ENCODE peak calls at places on chromosome X, in five cellular contexts. One of them, this sample, is unnamed.

GRCh38 chrX:106707771-106708454 is 18.6 kb upstream of the RNF128 start:
- DNase-seq in sigmoid colon: no peak
- DNase-seq in transverse colon: no peak
- DNase-seq in suprapubic skin: no peak
- DNase-seq in GM23338: no peak
- DNase-seq in this sample: no peak

GRCh38 chrX:110755611-110756010 is 40.0 kb downstream of the CHRDL1 start:
- DNase-seq in sigmoid colon: no peak
- DNase-seq in transverse colon: no peak
- DNase-seq in suprapubic skin: no peak
- DNase-seq in GM23338: no peak
- DNase-seq in this sample: no peak

GRCh38 chrX:66017659-66018170 is 22.2 kb downstream of the VSIG4 start:
- DNase-seq in sigmoid colon: no peak
- DNase-seq in transverse colon: no peak
- DNase-seq in suprapubic skin: no peak
- DNase-seq in GM23338: peak
- DNase-seq in this sample: peak

GRCh38 chrX:50707955-50708694 is 105.9 kb downstream of the SHROOM4 start:
- DNase-seq in sigmoid colon: no peak
- DNase-seq in transverse colon: no peak
- DNase-seq in suprapubic skin: no peak
- DNase-seq in GM23338: no peak
- DNase-seq in this sample: no peak

GRCh38 chrX:68665502-68665901 is 18.0 kb downstream of the STARD8 start:
- DNase-seq in sigmoid colon: no peak
- DNase-seq in transverse colon: no peak
- DNase-seq in suprapubic skin: no peak
- DNase-seq in GM23338: peak
- DNase-seq in this sample: no peak

GRCh38 chrX:122504026-122504425 is 680.1 kb upstream of the GRIA3 start:
- DNase-seq in sigmoid colon: no peak
- DNase-seq in transverse colon: no peak
- DNase-seq in suprapubic skin: no peak
- DNase-seq in GM23338: no peak
- DNase-seq in this sample: no peak

GRCh38 chrX:47422444-47422843 is 52.1 kb downstream of the ZNF157 start:
- DNase-seq in sigmoid colon: no peak
- DNase-seq in transverse colon: no peak
- DNase-seq in suprapubic skin: no peak
- DNase-seq in GM23338: no peak
- DNase-seq in this sample: no peak

GRCh38 chrX:77446840-77447239 is 349 bp upstream of the FGF16 start:
- DNase-seq in sigmoid colon: no peak
- DNase-seq in transverse colon: no peak
- DNase-seq in suprapubic skin: no peak
- DNase-seq in GM23338: no peak
- DNase-seq in this sample: no peak

GRCh38 chrX:107894038-107894437 is 68.4 kb downstream of the MID2 start:
- DNase-seq in sigmoid colon: no peak
- DNase-seq in transverse colon: no peak
- DNase-seq in suprapubic skin: no peak
- DNase-seq in GM23338: peak
- DNase-seq in this sample: peak

GRCh38 chrX:152170621-152171020 is 32.2 kb upstream of the MAGEA10 start:
- DNase-seq in sigmoid colon: no peak
- DNase-seq in transverse colon: no peak
- DNase-seq in suprapubic skin: no peak
- DNase-seq in GM23338: no peak
- DNase-seq in this sample: no peak

GRCh38 chrX:123884809-123885408 is 25.1 kb downstream of the XIAP start:
- DNase-seq in sigmoid colon: no peak
- DNase-seq in transverse colon: no peak
- DNase-seq in suprapubic skin: no peak
- DNase-seq in GM23338: peak
- DNase-seq in this sample: peak

GRCh38 chrX:48937065-48937907 is 18.5 kb upstream of the PIM2 start:
- DNase-seq in sigmoid colon: no peak
- DNase-seq in transverse colon: peak
- DNase-seq in suprapubic skin: no peak
- DNase-seq in GM23338: peak
- DNase-seq in this sample: peak
- H3K4me3 ChIP-seq in sigmoid colon: no peak
- H3K4me3 ChIP-seq in transverse colon: no peak
- H3K4me3 ChIP-seq in suprapubic skin: no peak
- H3K4me3 ChIP-seq in GM23338: peak
- H3K4me3 ChIP-seq in this sample: no peak

GRCh38 chrX:119682019-119682989 is 10.7 kb downstream of the SEPTIN6 start:
- DNase-seq in sigmoid colon: no peak
- DNase-seq in transverse colon: no peak
- DNase-seq in suprapubic skin: no peak
- DNase-seq in GM23338: no peak
- DNase-seq in this sample: no peak
- TF ChIP-seq POLR2AphosphoS5 in sigmoid colon: no peak
- TF ChIP-seq POLR2AphosphoS5 in transverse colon: no peak
- TF ChIP-seq POLR2AphosphoS5 in suprapubic skin: no peak
- TF ChIP-seq POLR2AphosphoS5 in GM23338: no peak
- TF ChIP-seq POLR2AphosphoS5 in this sample: no peak

GRCh38 chrX:136714626-136715599 is 65.8 kb downstream of the ARHGEF6 start:
- DNase-seq in sigmoid colon: no peak
- DNase-seq in transverse colon: no peak
- DNase-seq in suprapubic skin: no peak
- DNase-seq in GM23338: no peak
- DNase-seq in this sample: no peak
- H3K4me3 ChIP-seq in sigmoid colon: no peak
- H3K4me3 ChIP-seq in transverse colon: no peak
- H3K4me3 ChIP-seq in suprapubic skin: no peak
- H3K4me3 ChIP-seq in GM23338: no peak
- H3K4me3 ChIP-seq in this sample: no peak

GRCh38 chrX:37745354-37745753 is 34.5 kb upstream of the CYBB start:
- DNase-seq in sigmoid colon: peak
- DNase-seq in transverse colon: peak
- DNase-seq in suprapubic skin: peak
- DNase-seq in GM23338: peak
- DNase-seq in this sample: peak

GRCh38 chrX:37745835-37746234 is 34.0 kb upstream of the CYBB start:
- DNase-seq in sigmoid colon: no peak
- DNase-seq in transverse colon: no peak
- DNase-seq in suprapubic skin: no peak
- DNase-seq in GM23338: no peak
- DNase-seq in this sample: no peak

GRCh38 chrX:37746951-37747350 is 32.9 kb upstream of the CYBB start:
- DNase-seq in sigmoid colon: no peak
- DNase-seq in transverse colon: no peak
- DNase-seq in suprapubic skin: no peak
- DNase-seq in GM23338: no peak
- DNase-seq in this sample: no peak

DNA sequence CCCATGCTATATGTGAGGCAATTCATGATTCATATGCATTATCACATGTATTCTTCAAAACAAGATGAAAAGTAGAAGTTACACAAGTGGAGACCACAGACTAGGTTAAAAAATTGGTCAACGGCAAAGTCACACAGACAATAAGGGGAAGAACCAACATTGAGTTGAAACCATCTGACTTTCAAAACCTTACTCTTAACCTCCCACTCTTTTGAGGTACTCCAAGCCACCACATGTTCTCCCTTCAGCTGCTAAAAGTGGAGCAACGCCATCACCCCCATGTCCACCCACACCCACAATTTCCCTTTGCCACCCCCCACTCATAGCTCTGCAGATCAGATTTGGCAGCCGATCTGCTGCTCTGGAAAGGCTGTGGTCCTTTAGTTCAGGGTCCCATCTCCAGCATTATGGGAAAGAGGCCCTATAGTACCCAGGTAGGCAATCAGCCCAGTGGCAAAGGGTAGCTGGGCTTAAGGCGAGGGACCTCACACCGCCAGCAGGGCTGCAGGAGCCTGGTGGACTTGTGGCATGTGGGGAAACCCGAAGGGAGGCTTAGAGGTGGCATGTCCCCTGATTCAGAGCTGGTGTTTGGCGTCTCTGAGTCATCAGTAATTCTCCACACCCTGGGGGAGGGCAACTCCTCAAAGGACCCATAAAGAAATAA is 33.5 kb upstream of the CYBB start:
- DNase-seq in sigmoid colon: no peak
- DNase-seq in transverse colon: no peak
- DNase-seq in suprapubic skin: no peak
- DNase-seq in GM23338: no peak
- DNase-seq in this sample: no peak
- TF ChIP-seq POLR2AphosphoS5 in sigmoid colon: no peak
- TF ChIP-seq POLR2AphosphoS5 in transverse colon: no peak
- TF ChIP-seq POLR2AphosphoS5 in suprapubic skin: no peak
- TF ChIP-seq POLR2AphosphoS5 in GM23338: no peak
- TF ChIP-seq POLR2AphosphoS5 in this sample: no peak

DNA sequence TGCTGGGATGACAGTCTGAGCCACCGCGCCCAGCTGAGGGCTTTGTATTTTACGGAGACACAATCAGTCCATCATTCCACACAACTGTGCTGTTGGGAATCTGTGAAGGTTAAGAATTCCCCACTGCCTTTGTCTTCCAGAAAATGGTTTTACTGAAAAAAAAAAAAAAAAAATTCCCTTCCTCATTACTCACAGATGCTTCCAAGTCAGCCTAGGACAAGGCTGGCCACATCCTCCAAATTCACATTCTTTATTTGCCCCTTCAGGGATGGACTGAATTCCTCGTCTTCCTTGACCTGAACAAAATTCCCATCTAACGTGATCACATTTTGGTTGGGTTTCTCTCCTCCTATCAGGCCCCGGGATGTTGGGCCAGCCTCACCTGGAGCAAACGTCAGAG is 130.3 kb downstream of the DHRSX start:
- DNase-seq in sigmoid colon: no peak
- DNase-seq in transverse colon: no peak
- DNase-seq in suprapubic skin: no peak
- DNase-seq in GM23338: no peak
- DNase-seq in this sample: no peak
- H3K4me3 ChIP-seq in sigmoid colon: no peak
- H3K4me3 ChIP-seq in transverse colon: no peak
- H3K4me3 ChIP-seq in suprapubic skin: no peak
- H3K4me3 ChIP-seq in GM23338: no peak
- H3K4me3 ChIP-seq in this sample: no peak

GRCh38 chrX:41491267-41492004 is 44.3 kb downstream of the NYX start:
- DNase-seq in sigmoid colon: peak
- DNase-seq in transverse colon: no peak
- DNase-seq in suprapubic skin: no peak
- DNase-seq in GM23338: peak
- DNase-seq in this sample: no peak
- TF ChIP-seq POLR2AphosphoS5 in sigmoid colon: peak
- TF ChIP-seq POLR2AphosphoS5 in transverse colon: no peak
- TF ChIP-seq POLR2AphosphoS5 in suprapubic skin: no peak
- TF ChIP-seq POLR2AphosphoS5 in GM23338: no peak
- TF ChIP-seq POLR2AphosphoS5 in this sample: no peak

This sample was measured in prostate gland.